ENCODE peak calls at places on chromosomes 16 and 17, in six cellular contexts. S is stomach, C is OCI-LY7, D is heart right ventricle, P is neural progenitor cell, Y is IMR-90. U is an unnamed sample. For H3K9me3, the result is how much of the 10 kb centered on the place peaks cover.

GRCh38 chr17:8469964-8470363 is 34.3 kb downstream of the NDEL1 start:
- DNase-seq in S (no peak), C (no peak), D (no peak), P (no peak), Y (no peak), U (no peak)

GRCh38 chr17:82297280-82297803 is 20.1 kb downstream of the CD7 start:
- DNase-seq in S (peak), C (peak), D (peak), P (no peak), Y (no peak), U (peak)

GRCh38 chr17:31631759-31632158 is 227.3 kb downstream of the COPRS start:
- DNase-seq in S (no peak), C (no peak), D (no peak), P (no peak), Y (no peak), U (no peak)

GRCh38 chr16:88686439-88687253 is at the start of gene SNAI3:
- DNase-seq in S (peak), C (peak), D (peak), P (peak), Y (peak), U (no peak)

GRCh38 chr16:77951788-77952187 is 70.6 kb upstream of the CLEC3A start:
- DNase-seq in S (no peak), C (peak), D (no peak), P (peak), Y (no peak), U (no peak)

GRCh38 chr17:47335101-47335936 is 11.6 kb downstream of the EFCAB13 start:
- DNase-seq in S (no peak), C (no peak), D (no peak), P (no peak), Y (no peak), U (no peak)

GRCh38 chr16:88925540-88925887 is 51.5 kb downstream of the CBFA2T3 start:
- DNase-seq in S (no peak), C (no peak), D (no peak), P (no peak), Y (no peak), U (no peak)

GRCh38 chr17:58328195-58329034 is at the start of gene TSPOAP1:
- DNase-seq in S (no peak), C (peak), D (no peak), P (peak), Y (no peak), U (no peak)

GRCh38 chr17:34173221-34173620 is 81.9 kb upstream of the CCL2 start:
- DNase-seq in S (no peak), C (no peak), D (no peak), P (no peak), Y (peak), U (no peak)

GRCh38 chr17:75808905-75809621 is 24.5 kb downstream of the UNK start:
- DNase-seq in S (peak), C (no peak), D (no peak), P (no peak), Y (peak), U (peak)

GRCh38 chr17:49887086-49887743 is 39.3 kb upstream of the TAC4 start:
- DNase-seq in S (peak), C (no peak), D (no peak), P (no peak), Y (no peak), U (no peak)

GRCh38 chr16:87351320-87351698 is 32.3 kb downstream of the FBXO31 start:
- DNase-seq in S (no peak), C (no peak), D (peak), P (no peak), Y (no peak), U (no peak)

GRCh38 chr17:50542795-50543774 is 3.9 kb upstream of the SPATA20 start:
- DNase-seq in S (peak), C (no peak), D (peak), P (no peak), Y (no peak), U (no peak)

GRCh38 chr16:28923231-28923587 is 1.8 kb downstream of the RABEP2 start:
- DNase-seq in S (no peak), C (peak), D (no peak), P (no peak), Y (no peak), U (no peak)

GRCh38 chr16:15576960-15577958 is 65.7 kb downstream of the MARF1 start:
- DNase-seq in S (peak), C (no peak), D (no peak), P (no peak), Y (no peak), U (no peak)

GRCh38 chr16:89863741-89864391 is 9.5 kb upstream of the TCF25 start:
- DNase-seq in S (no peak), C (peak), D (peak), P (no peak), Y (peak), U (no peak)

GRCh38 chr17:4858068-4858879 is 25.1 kb downstream of the MINK1 start:
- DNase-seq in S (no peak), C (no peak), D (peak), P (peak), Y (no peak), U (peak)

GRCh38 chr16:87267566-87267965 is 49.6 kb downstream of the C16orf95 start:
- DNase-seq in S (no peak), C (no peak), D (no peak), P (no peak), Y (no peak), U (no peak)

GRCh38 chr16:56662357-56663354 is 4.9 kb downstream of the MT1F start:
- DNase-seq in S (no peak), C (no peak), D (no peak), P (no peak), Y (no peak), U (no peak)

GRCh38 chr17:29569245-29569950 is 897 bp downstream of the TP53I13 start:
- DNase-seq in S (no peak), C (no peak), D (no peak), P (peak), Y (peak), U (no peak)

GRCh38 chr16:85908889-85909584 is 10.1 kb downstream of the IRF8 start:
- DNase-seq in S (no peak), C (peak), D (no peak), P (no peak), Y (no peak), U (no peak)

GRCh38 chr17:55454906-55455474 is 33.4 kb upstream of the MMD start:
- DNase-seq in S (no peak), C (no peak), D (no peak), P (no peak), Y (peak), U (no peak)

GRCh38 chr16:28609631-28610594 is at the start of gene SULT1A1:
- DNase-seq in S (peak), C (no peak), D (peak), P (no peak), Y (no peak), U (no peak)

GRCh38 chr16:15592324-15592723 is 50.6 kb downstream of the MARF1 start:
- DNase-seq in S (no peak), C (no peak), D (no peak), P (no peak), Y (no peak), U (no peak)

GRCh38 chr17:82489117-82489516 is 30.4 kb upstream of the FOXK2 start:
- DNase-seq in S (no peak), C (no peak), D (peak), P (no peak), Y (peak), U (no peak)

GRCh38 chr17:73378974-73379470 is 67.2 kb upstream of the CDC42EP4 start:
- DNase-seq in S (no peak), C (no peak), D (no peak), P (no peak), Y (no peak), U (no peak)

GRCh38 chr16:50369133-50369804 is 481 bp upstream of the BRD7 start:
- DNase-seq in S (no peak), C (no peak), D (no peak), P (no peak), Y (no peak), U (no peak)

GRCh38 chr16:52547001-52547833 is at the start of gene TOX3:
- DNase-seq in S (peak), C (no peak), D (peak), P (peak), Y (no peak), U (no peak)

GRCh38 chr17:76198702-76199101 is 41.6 kb downstream of the RNF157 start:
- DNase-seq in S (no peak), C (no peak), D (no peak), P (no peak), Y (no peak), U (no peak)

GRCh38 chr16:86353185-86353584 is 157.1 kb upstream of the FOXF1 start:
- DNase-seq in S (no peak), C (no peak), D (no peak), P (no peak), Y (peak), U (no peak)

GRCh38 chr16:70588565-70588964 is 57.8 kb upstream of the IL34 start:
- DNase-seq in S (no peak), C (no peak), D (no peak), P (no peak), Y (peak), U (no peak)

GRCh38 chr17:81652901-81653771 is 3.2 kb downstream of the PDE6G start:
- DNase-seq in S (no peak), C (peak), D (no peak), P (no peak), Y (no peak), U (no peak)

GRCh38 chr16:68332411-68333121 is 21.7 kb downstream of the PRMT7 start:
- DNase-seq in S (no peak), C (peak), D (no peak), P (no peak), Y (peak), U (peak)

GRCh38 chr16:86231321-86231995 is 278.9 kb upstream of the FOXF1 start:
- DNase-seq in S (no peak), C (no peak), D (no peak), P (no peak), Y (no peak), U (no peak)

GRCh38 chr17:74361613-74362391 is at the start of gene BTBD17:
- DNase-seq in S (peak), C (no peak), D (peak), P (peak), Y (no peak), U (peak)

GRCh38 chr17:6915620-6916019 is 80.2 kb upstream of the ALOX12 start:
- DNase-seq in S (no peak), C (no peak), D (no peak), P (no peak), Y (no peak), U (no peak)
- H3K9me3 ChIP-seq in S (under half), C (under half), D (under half), P (under half), Y (under half), U (under half)

DNA sequence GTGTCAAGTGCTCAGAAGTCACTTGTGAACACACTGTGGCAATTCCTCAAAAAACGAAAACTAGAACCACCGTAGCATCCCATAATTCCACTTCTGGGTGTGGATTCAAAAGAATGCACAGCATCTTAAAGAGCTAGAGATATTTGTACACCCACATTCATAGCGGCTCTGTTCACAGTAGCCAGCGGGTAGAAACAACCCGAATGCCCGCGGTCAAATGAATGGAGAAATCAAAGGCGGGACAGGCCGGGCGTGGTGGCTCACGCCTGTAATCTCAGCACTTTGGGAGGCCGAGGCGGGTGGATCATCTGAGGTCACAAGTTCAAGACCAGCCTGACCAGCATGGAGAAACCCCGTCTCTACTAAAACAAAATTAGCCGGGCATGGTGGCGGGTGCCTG is 337.5 kb downstream of the SEC14L1 start:
- DNase-seq in S (no peak), C (no peak), D (no peak), P (no peak), Y (no peak), U (no peak)
- H3K9me3 ChIP-seq in S (under half), C (under half), D (under half), P (under half), Y (under half), U (under half)

GRCh38 chr17:514584-514983 is 162.0 kb upstream of the RPH3AL start:
- DNase-seq in S (no peak), C (no peak), D (no peak), P (no peak), Y (no peak), U (no peak)
- H3K9me3 ChIP-seq in S (under half), C (under half), D (under half), P (under half), Y (under half), U (under half)

GRCh38 chr16:82990155-82990554 is 363.4 kb downstream of the CDH13 start:
- DNase-seq in S (no peak), C (no peak), D (no peak), P (no peak), Y (peak), U (no peak)
- H3K9me3 ChIP-seq in S (under half), C (under half), D (under half), P (under half), Y (under half), U (under half)

GRCh38 chr17:61619953-61620352 is 28.9 kb upstream of the NACA2 start:
- DNase-seq in S (no peak), C (no peak), D (no peak), P (no peak), Y (no peak), U (no peak)

GRCh38 chr17:61624951-61625350 is 33.9 kb upstream of the NACA2 start:
- DNase-seq in S (no peak), C (no peak), D (no peak), P (no peak), Y (no peak), U (no peak)

GRCh38 chr17:61618950-61619349 is 27.9 kb upstream of the NACA2 start:
- DNase-seq in S (no peak), C (no peak), D (no peak), P (no peak), Y (no peak), U (no peak)

GRCh38 chr17:61619493-61619892 is 28.5 kb upstream of the NACA2 start:
- DNase-seq in S (no peak), C (peak), D (no peak), P (no peak), Y (no peak), U (no peak)

GRCh38 chr17:61621317-61621716 is 30.3 kb upstream of the NACA2 start:
- DNase-seq in S (no peak), C (no peak), D (no peak), P (no peak), Y (no peak), U (no peak)
- H3K9me3 ChIP-seq in S (under half), C (under half), D (under half), P (under half), Y (under half), U (under half)

DNA sequence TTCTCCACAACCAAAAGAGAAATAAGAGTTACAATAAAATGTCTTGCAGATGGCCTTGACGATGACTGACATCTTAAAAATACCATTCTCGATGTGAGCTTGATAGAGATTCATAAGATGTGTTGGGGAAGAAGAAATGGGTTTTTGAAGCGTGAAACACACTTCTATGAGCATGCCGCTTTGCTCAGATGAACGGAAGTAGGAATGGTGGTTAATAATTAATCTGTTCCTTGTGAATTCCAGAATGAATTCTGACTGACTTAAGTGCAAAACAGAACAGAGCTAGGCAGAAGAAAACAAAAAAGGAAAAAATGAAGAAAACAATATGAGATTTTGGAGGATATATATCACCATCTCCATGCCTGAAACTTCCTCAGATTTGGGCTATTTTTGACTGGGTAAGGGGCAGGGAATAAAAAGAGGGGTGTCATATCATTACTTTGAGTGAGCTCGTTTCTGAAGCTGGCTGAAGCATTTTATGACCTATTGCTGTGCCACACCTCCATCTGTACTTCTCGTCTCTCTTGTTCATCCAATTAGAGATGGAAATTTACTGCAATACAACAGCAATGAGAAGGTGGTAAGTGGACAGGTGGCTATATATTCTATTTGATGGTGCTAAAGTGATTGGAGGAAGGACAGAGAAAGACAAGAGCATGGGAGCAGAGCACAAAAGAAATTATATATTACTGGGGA is 1152.0 kb upstream of the CDH8 start:
- DNase-seq in S (no peak), C (no peak), D (no peak), P (no peak), Y (no peak), U (no peak)
- H3K9me3 ChIP-seq in S (under half), C (under half), D (under half), P (under half), Y (under half), U (under half)

GRCh38 chr16:2857451-2858244 is at the start of gene PRSS22:
- DNase-seq in S (peak), C (no peak), D (no peak), P (peak), Y (peak), U (no peak)

GRCh38 chr16:2855536-2855935 is 2.4 kb downstream of the PRSS22 start:
- DNase-seq in S (no peak), C (no peak), D (no peak), P (no peak), Y (no peak), U (no peak)

GRCh38 chr16:2854700-2855309 is 3.2 kb downstream of the PRSS22 start:
- DNase-seq in S (no peak), C (peak), D (no peak), P (no peak), Y (no peak), U (no peak)

GRCh38 chr16:2856686-2857450 is 1.1 kb downstream of the PRSS22 start:
- DNase-seq in S (no peak), C (no peak), D (no peak), P (no peak), Y (no peak), U (no peak)

GRCh38 chr16:2856061-2856670 is 1.8 kb downstream of the PRSS22 start:
- DNase-seq in S (peak), C (peak), D (no peak), P (no peak), Y (no peak), U (no peak)
- H3K9me3 ChIP-seq in S (under half), C (under half), D (under half), P (under half), Y (under half), U (under half)

GRCh38 chr17:69712801-69713311 is 298.4 kb downstream of the MAP2K6 start:
- DNase-seq in S (no peak), C (no peak), D (no peak), P (no peak), Y (no peak), U (no peak)
- H3K9me3 ChIP-seq in S (under half), C (under half), D (under half), P (under half), Y (under half), U (under half)

DNA sequence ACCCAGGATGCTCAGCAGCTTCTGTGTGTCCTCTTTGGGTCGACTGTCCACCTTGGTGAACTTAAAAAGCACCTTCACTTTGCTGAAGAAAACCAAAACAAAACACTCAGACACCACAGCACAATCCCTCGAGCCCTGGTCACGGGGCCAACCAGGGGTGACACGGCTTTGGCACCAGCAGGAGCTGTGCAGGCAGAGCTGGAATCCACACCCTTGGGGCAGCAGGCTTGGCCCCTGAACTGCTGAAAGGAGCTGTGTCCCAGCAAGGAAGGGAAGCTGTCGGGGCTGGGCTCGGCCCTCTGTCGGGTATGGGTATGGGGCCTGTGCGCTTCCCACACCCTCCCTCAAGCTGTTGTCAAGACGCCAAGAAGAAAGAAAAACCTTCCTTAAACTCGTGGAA is 7.6 kb upstream of the PLD6 start:
- DNase-seq in S (no peak), C (no peak), D (no peak), P (no peak), Y (no peak), U (no peak)
- H3K9me3 ChIP-seq in S (under half), C (under half), D (under half), P (under half), Y (under half), U (under half)

U was measured in uterus.